ENCODE peak calls at places on chromosomes 11 and 22, in four cellular contexts. G, F, B and U are unnamed samples.

GRCh38 chr22:43260346-43260745 is 73.4 kb upstream of the TTLL12 start:
- DNase-seq in B (no peak), G (no peak), F (no peak), U (no peak)

GRCh38 chr11:77137421-77137820 is 9.4 kb downstream of the MYO7A start:
- DNase-seq in F (no peak), B (no peak), G (no peak), U (no peak)

GRCh38 chr11:94780432-94780831 is 12.3 kb downstream of the AMOTL1 start:
- DNase-seq in B (no peak), G (no peak), F (no peak), U (no peak)

GRCh38 chr11:115706735-115707134 is 202.5 kb upstream of the CADM1 start:
- DNase-seq in F (no peak), G (no peak), B (no peak), U (no peak)

GRCh38 chr11:47545298-47545697 is 7.6 kb downstream of the CELF1 start:
- DNase-seq in B (no peak), F (no peak), G (no peak), U (no peak)

GRCh38 chr11:89205378-89205777 is 27.7 kb downstream of the TYR start:
- DNase-seq in G (no peak), B (no peak), F (no peak), U (no peak)

GRCh38 chr11:46489668-46490560 is 98.3 kb upstream of the CHRM4 start:
- DNase-seq in G (no peak), F (peak), B (no peak), U (no peak)

GRCh38 chr22:25844601-25845000 is 102.6 kb downstream of the MYO18B start:
- DNase-seq in B (no peak), G (peak), F (no peak), U (no peak)

GRCh38 chr11:11218287-11218986 is 134.6 kb downstream of the CSNK2A3 start:
- DNase-seq in F (no peak), B (no peak), G (no peak), U (no peak)

GRCh38 chr22:40325315-40325714 is 21.0 kb upstream of the ADSL start:
- DNase-seq in B (no peak), F (no peak), G (no peak), U (no peak)

GRCh38 chr11:12126352-12127019 is 16.1 kb downstream of the MICAL2 start:
- DNase-seq in B (no peak), F (peak), G (no peak), U (no peak)

GRCh38 chr22:50622723-50623327 is 5.1 kb downstream of the ARSA start:
- DNase-seq in B (no peak), G (no peak), F (no peak), U (no peak)

GRCh38 chr11:117488996-117489952 is 161.6 kb downstream of the CEP164 start:
- DNase-seq in G (no peak), B (no peak), F (no peak), U (no peak)

GRCh38 chr22:43337385-43337784 is 5.8 kb downstream of the SCUBE1 start:
- DNase-seq in F (peak), B (no peak), G (no peak), U (no peak)

GRCh38 chr11:70159612-70160570 is 43.2 kb upstream of the FADD start:
- DNase-seq in G (peak), B (no peak), F (no peak), U (no peak)

GRCh38 chr22:49962751-49963646 is 2.4 kb downstream of the PIM3 start:
- DNase-seq in B (peak), F (no peak), G (no peak), U (peak)

GRCh38 chr11:110071197-110071596 is 22.0 kb upstream of the ZC3H12C start:
- DNase-seq in G (no peak), F (no peak), B (no peak), U (no peak)

GRCh38 chr11:1074244-1075221 is at the start of gene MUC2:
- DNase-seq in F (no peak), G (no peak), B (peak), U (peak)

GRCh38 chr11:84909740-84910139 is 717.4 kb downstream of the DLG2 start:
- DNase-seq in G (no peak), B (no peak), F (no peak), U (no peak)

GRCh38 chr11:45092901-45093760 is 53.3 kb upstream of the PRDM11 start:
- DNase-seq in F (peak), G (no peak), B (no peak), U (no peak)

GRCh38 chr11:120590472-120590871 is 78.9 kb downstream of the GRIK4 start:
- DNase-seq in F (no peak), B (no peak), G (no peak), U (no peak)

GRCh38 chr22:17921871-17922821 is 102.2 kb downstream of the MICAL3 start:
- DNase-seq in F (no peak), B (no peak), G (no peak), U (no peak)

GRCh38 chr22:36406139-36406538 is 18.4 kb upstream of the MYH9 start:
- DNase-seq in B (no peak), G (no peak), F (no peak), U (no peak)

GRCh38 chr11:59164028-59164427 is 7.9 kb upstream of the DTX4 start:
- DNase-seq in G (no peak), F (no peak), B (no peak), U (no peak)

GRCh38 chr11:114606003-114606801 is 10.6 kb upstream of the NXPE4 start:
- DNase-seq in B (no peak), G (peak), F (peak), U (no peak)

GRCh38 chr11:70142171-70142875 is 60.8 kb upstream of the FADD start:
- DNase-seq in G (no peak), B (no peak), F (no peak), U (no peak)

GRCh38 chr22:32969502-32969901 is 88.7 kb downstream of the SYN3 start:
- DNase-seq in G (no peak), F (no peak), B (no peak), U (no peak)

GRCh38 chr22:22939537-22940368 is 52.1 kb downstream of the IGLL5 start:
- DNase-seq in F (no peak), B (no peak), G (no peak), U (no peak)

GRCh38 chr11:98227266-98227665 is 793.5 kb upstream of the CNTN5 start:
- DNase-seq in B (no peak), F (peak), G (no peak), U (no peak)

GRCh38 chr11:71499546-71499945 is 27.5 kb upstream of the KRTAP5-7 start:
- DNase-seq in F (no peak), G (peak), B (no peak), U (no peak)

GRCh38 chr11:71500601-71501021 is 26.5 kb upstream of the KRTAP5-7 start:
- DNase-seq in F (no peak), B (no peak), G (no peak), U (peak)

GRCh38 chr11:71501071-71501985 is 25.7 kb upstream of the KRTAP5-7 start:
- DNase-seq in F (no peak), G (peak), B (no peak), U (no peak)

GRCh38 chr11:71498091-71498490 is 29.0 kb upstream of the KRTAP5-7 start:
- DNase-seq in F (no peak), B (no peak), G (peak), U (no peak)

GRCh38 chr11:71499125-71499524 is 27.9 kb upstream of the KRTAP5-7 start:
- DNase-seq in B (no peak), G (peak), F (no peak), U (peak)
- TF ChIP-seq CTCF in B (no peak), G (no peak), F (no peak), U (no peak)

GRCh38 chr22:29726104-29726503 is 6.3 kb downstream of the CABP7 start:
- DNase-seq in F (no peak), B (no peak), G (no peak), U (no peak)

GRCh38 chr22:29724843-29725242 is 5.0 kb downstream of the CABP7 start:
- DNase-seq in B (no peak), G (no peak), F (no peak), U (no peak)

GRCh38 chr22:29722587-29722986 is 2.8 kb downstream of the CABP7 start:
- DNase-seq in B (no peak), G (no peak), F (no peak), U (no peak)

GRCh38 chr22:29722151-29722550 is 2.3 kb downstream of the CABP7 start:
- DNase-seq in G (no peak), B (no peak), F (no peak), U (no peak)

GRCh38 chr22:29723766-29724165 is 4.0 kb downstream of the CABP7 start:
- DNase-seq in B (no peak), G (no peak), F (no peak), U (no peak)
- TF ChIP-seq CTCF in B (no peak), G (no peak), F (peak), U (no peak)

DNA sequence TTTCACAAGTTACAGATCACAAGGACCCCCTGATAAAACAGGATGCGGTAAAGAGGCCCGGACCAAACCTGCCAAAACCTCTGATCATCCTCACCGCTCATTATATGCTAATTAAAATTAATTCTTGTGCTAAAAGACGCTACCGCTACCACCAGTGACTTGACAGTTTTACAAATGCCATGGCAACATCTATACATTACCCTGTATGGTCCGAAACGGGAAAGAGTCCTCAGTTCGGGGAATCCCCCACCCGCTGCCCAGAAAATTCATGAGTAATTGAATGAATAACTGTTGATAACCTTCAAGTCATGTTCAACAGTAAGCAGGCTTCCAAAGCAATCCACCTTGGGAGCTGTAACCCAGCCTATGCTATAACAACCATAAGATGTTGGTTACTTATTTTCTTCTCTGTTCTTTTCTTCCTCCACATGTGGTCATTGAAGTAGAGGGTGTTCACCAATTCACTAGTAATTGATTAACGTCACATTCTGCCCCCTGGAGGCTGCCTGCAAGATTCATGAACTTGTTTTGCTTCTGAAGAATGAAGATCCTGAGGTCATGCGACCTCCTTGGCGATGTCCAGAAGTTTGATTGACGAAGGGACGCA is 20.6 kb downstream of the APOBEC3H start:
- DNase-seq in F (peak), G (no peak), B (no peak), U (no peak)
- TF ChIP-seq CTCF in F (peak), G (peak), B (peak), U (no peak)

DNA sequence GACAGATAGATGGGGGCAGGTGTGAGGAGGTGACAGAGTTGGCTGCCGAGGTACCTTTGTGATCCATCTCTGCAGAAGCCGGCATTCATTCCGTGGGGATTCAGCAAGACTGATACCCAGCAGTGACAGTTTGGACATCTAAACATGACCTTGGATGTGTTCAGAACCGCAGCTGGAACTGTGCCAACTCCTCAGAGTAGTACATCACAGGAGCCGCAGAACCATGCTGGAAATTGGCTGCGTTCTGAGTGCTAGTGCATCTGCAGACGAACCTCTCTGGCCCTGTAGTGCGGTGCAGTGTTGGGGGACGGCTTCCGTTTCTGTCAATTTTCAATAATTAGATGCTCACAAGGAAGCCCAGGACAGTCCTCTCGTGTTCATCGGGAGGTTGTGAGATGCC is 772.1 kb downstream of the NTM start:
- DNase-seq in G (no peak), B (no peak), F (no peak), U (no peak)
- TF ChIP-seq CTCF in G (no peak), B (no peak), F (no peak), U (no peak)